ENCODE peak calls at places on chromosomes 12 and 14, in four cellular contexts. E, I, G and Q are unnamed samples.

GRCh38 chr12:114680498-114681148 is 3.4 kb downstream of the TBX3 start:
- DNase-seq in G (no peak), I (no peak), E (no peak), Q (no peak)

GRCh38 chr12:42968426-42968825 is 378.9 kb upstream of the PRICKLE1 start:
- DNase-seq in E (no peak), G (no peak), I (no peak), Q (no peak)

GRCh38 chr14:34646570-34647255 is 16.8 kb upstream of the SNX6 start:
- DNase-seq in G (no peak), I (no peak), E (no peak), Q (no peak)

GRCh38 chr12:112870267-112870980 is 36.3 kb upstream of the OAS1 start:
- DNase-seq in I (no peak), E (no peak), G (no peak), Q (no peak)

GRCh38 chr12:58668831-58669230 is 251.5 kb downstream of the LRIG3 start:
- DNase-seq in G (no peak), E (no peak), I (no peak), Q (no peak)

GRCh38 chr12:96520767-96521166 is 31.4 kb downstream of the CFAP54 start:
- DNase-seq in G (no peak), E (no peak), I (no peak), Q (no peak)

GRCh38 chr14:20455355-20456300 is 602 bp downstream of the APEX1 start:
- DNase-seq in G (peak; percentile 58), I (no peak), E (no peak), Q (peak; percentile 29)

GRCh38 chr14:61537567-61538463 is 157.5 kb upstream of the HIF1A start:
- DNase-seq in G (peak; percentile 10), E (peak; percentile 93), I (peak; percentile 97), Q (no peak)

GRCh38 chr14:26088260-26088659 is 509.6 kb downstream of the NOVA1 start:
- DNase-seq in I (no peak), G (no peak), E (no peak), Q (peak; percentile 14)

GRCh38 chr12:49092086-49092815 is 2.4 kb downstream of the DHH start:
- DNase-seq in I (peak; percentile 51), G (peak; percentile 93), E (peak; percentile 68), Q (peak; percentile 74)

GRCh38 chr12:121581681-121582439 is 1.0 kb upstream of the KDM2B start:
- DNase-seq in G (peak; percentile 65), E (no peak), I (no peak), Q (no peak)

GRCh38 chr14:100615736-100616695 is 28.8 kb upstream of the BEGAIN start:
- DNase-seq in G (no peak), I (no peak), E (no peak), Q (no peak)

GRCh38 chr12:8018666-8019581 is 13.6 kb upstream of the FOXJ2 start:
- DNase-seq in E (no peak), G (peak; percentile 58), I (peak; percentile 43), Q (peak; percentile 93)

GRCh38 chr12:442235-442884 is 17.4 kb upstream of the B4GALNT3 start:
- DNase-seq in E (peak; percentile 63), I (peak; percentile 36), G (peak; percentile 44), Q (peak; percentile 69)

GRCh38 chr12:40648519-40648918 is 43.7 kb upstream of the CNTN1 start:
- DNase-seq in G (no peak), I (no peak), E (peak; percentile 48), Q (no peak)

GRCh38 chr14:101191086-101191881 is 287.8 kb upstream of the RTL1 start:
- DNase-seq in G (no peak), I (no peak), E (no peak), Q (no peak)

GRCh38 chr12:123494124-123494843 is 36.3 kb downstream of the SNRNP35 start:
- DNase-seq in G (no peak), I (no peak), E (no peak), Q (no peak)

GRCh38 chr12:26402648-26403047 is 207.3 kb downstream of the SSPN start:
- DNase-seq in E (peak; percentile 15), G (no peak), I (peak; percentile 7), Q (peak; percentile 21)

GRCh38 chr12:69238589-69239285 is 632 bp upstream of the CPSF6 start:
- DNase-seq in G (no peak), E (no peak), I (no peak), Q (no peak)

GRCh38 chr14:76958975-76959710 is 69.4 kb downstream of the IRF2BPL start:
- DNase-seq in G (peak; percentile 56), I (peak; percentile 81), E (peak; percentile 87), Q (no peak)

GRCh38 chr12:55935742-55936151 is 4.8 kb downstream of the DGKA start:
- DNase-seq in E (no peak), I (no peak), G (no peak), Q (peak; percentile 34)

GRCh38 chr12:9829990-9830389 is 2.7 kb downstream of the KLRF1 start:
- DNase-seq in I (no peak), E (no peak), G (no peak), Q (no peak)

GRCh38 chr14:73125169-73125588 is 11.1 kb upstream of the PSEN1 start:
- DNase-seq in G (no peak), E (no peak), I (no peak), Q (no peak)

GRCh38 chr12:12528361-12529092 is 34.1 kb downstream of the DUSP16 start:
- DNase-seq in G (no peak), I (no peak), E (no peak), Q (no peak)

GRCh38 chr14:93960108-93960475 is 16.3 kb downstream of the ASB2 start:
- DNase-seq in E (no peak), I (no peak), G (no peak), Q (no peak)

GRCh38 chr12:77324763-77325468 is 259.5 kb upstream of the E2F7 start:
- DNase-seq in E (peak; percentile 68), I (peak; percentile 33), G (peak; percentile 22), Q (peak; percentile 86)

GRCh38 chr12:126998747-126999285 is 1268.2 kb upstream of the TMEM132C start:
- DNase-seq in I (no peak), E (no peak), G (peak; percentile 83), Q (no peak)

GRCh38 chr12:79143803-79144202 is 279.2 kb downstream of the SYT1 start:
- DNase-seq in I (no peak), E (no peak), G (no peak), Q (no peak)

GRCh38 chr14:68947802-68948201 is 31.3 kb downstream of the ACTN1 start:
- DNase-seq in E (peak; percentile 76), I (no peak), G (no peak), Q (no peak)

GRCh38 chr14:93731753-93732152 is 56.5 kb downstream of the PRIMA1 start:
- DNase-seq in G (no peak), E (no peak), I (no peak), Q (no peak)

GRCh38 chr14:39275395-39275794 is 41.7 kb downstream of the MIA2 start:
- DNase-seq in I (no peak), E (no peak), G (no peak), Q (no peak)

GRCh38 chr12:26340649-26341048 is 145.3 kb downstream of the SSPN start:
- DNase-seq in E (no peak), I (no peak), G (no peak), Q (no peak)

GRCh38 chr12:967641-968040 is 18.1 kb upstream of the RAD52 start:
- DNase-seq in G (no peak), I (no peak), E (no peak), Q (no peak)

GRCh38 chr14:77663289-77663688 is 44.5 kb downstream of the ALKBH1 start:
- DNase-seq in E (no peak), G (no peak), I (no peak), Q (no peak)

GRCh38 chr12:19688489-19688888 is 249.2 kb downstream of the AEBP2 start:
- DNase-seq in E (no peak), I (no peak), G (no peak), Q (no peak)

GRCh38 chr12:19692566-19692965 is 253.3 kb downstream of the AEBP2 start:
- DNase-seq in G (no peak), E (no peak), I (no peak), Q (no peak)

GRCh38 chr12:19692091-19692490 is 252.8 kb downstream of the AEBP2 start:
- DNase-seq in I (no peak), E (no peak), G (no peak), Q (no peak)

GRCh38 chr12:19689226-19689625 is 249.9 kb downstream of the AEBP2 start:
- DNase-seq in E (no peak), I (no peak), G (no peak), Q (no peak)

GRCh38 chr12:19689801-19690472 is 250.6 kb downstream of the AEBP2 start:
- DNase-seq in I (no peak), G (no peak), E (no peak), Q (no peak)
- TF ChIP-seq HMGXB4 in I (no peak), G (no peak), E (no peak), Q (no peak)

DNA sequence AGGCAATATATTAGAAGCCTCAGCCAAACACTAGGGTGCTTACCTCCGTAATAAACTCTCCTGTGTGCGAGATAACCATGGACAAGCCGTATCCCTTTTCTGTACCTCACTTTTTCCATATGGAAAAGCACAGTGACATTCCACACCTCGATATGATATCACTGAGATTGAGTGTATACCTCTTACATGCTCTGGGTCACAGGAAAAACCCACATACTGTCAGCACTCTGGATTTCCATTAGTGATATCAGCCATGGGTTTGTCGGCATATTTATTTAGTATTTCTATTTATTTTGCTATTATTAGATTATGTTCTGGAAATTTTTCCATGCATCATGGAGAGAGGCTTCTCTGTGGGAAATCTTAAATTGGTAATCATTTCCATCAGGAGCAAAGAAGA is 28.0 kb upstream of the DAAM1 start:
- DNase-seq in E (no peak), I (no peak), G (no peak), Q (no peak)
- TF ChIP-seq HMGXB4 in E (no peak), I (no peak), G (no peak), Q (no peak)

GRCh38 chr14:86391085-86391484 is 861.1 kb downstream of the FLRT2 start:
- DNase-seq in G (no peak), I (no peak), E (no peak), Q (no peak)
- TF ChIP-seq HMGXB4 in G (no peak), I (no peak), E (no peak), Q (no peak)

GRCh38 chr14:75514673-75515630 is 7.3 kb upstream of the BATF start:
- DNase-seq in I (no peak), E (no peak), G (peak; percentile 35), Q (peak; percentile 72)
- TF ChIP-seq HMGXB4 in I (no peak), E (no peak), G (no peak), Q (no peak)

DNA sequence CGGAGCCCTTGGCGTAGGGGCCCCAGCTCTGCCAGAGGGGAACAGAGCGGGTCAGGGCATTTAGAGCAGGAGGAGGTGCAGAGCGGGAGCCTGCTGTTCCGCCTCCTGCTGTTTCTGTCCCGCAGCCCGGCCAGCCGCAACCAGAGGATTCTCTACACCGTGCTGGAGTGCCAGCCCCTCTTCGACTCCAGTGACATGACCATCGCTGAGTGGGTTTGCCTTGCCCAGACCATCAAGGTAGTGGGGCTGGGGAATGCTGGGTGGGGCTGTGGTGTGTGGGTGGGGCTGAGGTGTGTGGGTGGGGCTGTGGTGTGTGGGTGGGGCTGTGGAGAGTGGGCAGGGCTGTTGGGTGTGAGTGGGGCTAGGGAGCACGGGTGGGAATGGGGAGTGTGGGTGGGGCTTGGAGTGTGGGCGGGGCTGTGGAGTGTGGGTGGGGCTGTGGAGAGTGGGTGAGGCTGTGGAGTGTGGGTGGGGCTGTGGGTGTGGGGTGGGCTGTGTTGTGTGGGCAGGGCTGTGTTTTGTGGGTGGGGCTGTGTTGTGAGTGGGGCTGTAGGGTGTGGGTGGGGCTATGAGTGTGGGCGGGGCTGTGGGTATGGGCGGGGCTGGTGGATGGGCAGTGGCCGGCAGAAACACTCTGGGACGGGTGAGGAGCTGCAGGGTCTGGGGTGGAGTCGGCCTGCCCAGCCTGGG is 8.0 kb downstream of the ASPG start:
- DNase-seq in G (peak; percentile 76), E (no peak), I (no peak), Q (peak; percentile 19)
- TF ChIP-seq HMGXB4 in G (no peak), E (no peak), I (no peak), Q (no peak)